ENCODE peak calls at places on chromosomes 16 and 17, in ten cellular contexts. X, C, I, S, R, L, E, Z, M and F are unnamed samples.
A peak's percentile ranks its signal among the peaks of the same experiment; 100 is the strongest.

GRCh38 chr17:79799174-79799537 is 2.3 kb upstream of the CBX8 start:
- DNase-seq in X (peak; percentile 67), C (no peak), I (no peak), S (no peak), R (no peak), L (no peak), E (no peak), Z (no peak), M (peak; percentile 77), F (no peak)

GRCh38 chr17:82952019-82952418 is 112.2 kb upstream of the ZNF750 start:
- DNase-seq in X (no peak), C (no peak), I (no peak), S (no peak), R (no peak), L (no peak), E (no peak), Z (no peak), M (no peak), F (no peak)

GRCh38 chr17:6476061-6476833 is 32.0 kb downstream of the PIMREG start:
- DNase-seq in X (no peak), C (no peak), I (peak; percentile 20), S (no peak), R (no peak), L (no peak), E (no peak), Z (peak; percentile 76), M (no peak), F (no peak)

GRCh38 chr17:63406689-63407330 is 39.3 kb downstream of the CYB561 start:
- DNase-seq in X (peak; percentile 92), C (peak; percentile 61), I (peak; percentile 87), S (peak; percentile 93), R (peak; percentile 93), L (peak; percentile 85), E (peak; percentile 92), Z (peak; percentile 92), M (peak; percentile 78), F (peak; percentile 55)

GRCh38 chr17:63295839-63296590 is 150.1 kb downstream of the CYB561 start:
- DNase-seq in X (no peak), C (no peak), I (no peak), S (no peak), R (no peak), L (no peak), E (no peak), Z (no peak), M (no peak), F (no peak)

GRCh38 chr16:24879684-24880083 is 33.9 kb downstream of the SLC5A11 start:
- DNase-seq in X (no peak), C (no peak), I (no peak), S (no peak), R (no peak), L (no peak), E (no peak), Z (no peak), M (no peak), F (no peak)

GRCh38 chr17:73503560-73503959 is 140.7 kb downstream of the SDK2 start:
- DNase-seq in X (no peak), C (no peak), I (no peak), S (no peak), R (no peak), L (no peak), E (no peak), Z (no peak), M (no peak), F (no peak)

GRCh38 chr17:42673885-42674754 is 2.7 kb downstream of the PLEKHH3 start:
- DNase-seq in X (peak; percentile 74), C (no peak), I (peak; percentile 37), S (peak; percentile 67), R (no peak), L (no peak), E (peak; percentile 64), Z (peak; percentile 77), M (peak; percentile 84), F (no peak)

GRCh38 chr17:19897108-19897854 is 29.5 kb upstream of the ULK2 start:
- DNase-seq in X (no peak), C (no peak), I (peak; percentile 59), S (no peak), R (no peak), L (peak; percentile 51), E (no peak), Z (no peak), M (no peak), F (no peak)

GRCh38 chr17:50539762-50540440 is 7.1 kb upstream of the SPATA20 start:
- DNase-seq in X (no peak), C (no peak), I (peak; percentile 92), S (no peak), R (no peak), L (no peak), E (no peak), Z (no peak), M (no peak), F (no peak)

GRCh38 chr16:11238272-11239202 is 17.5 kb downstream of the SOCS1 start:
- DNase-seq in X (no peak), C (no peak), I (no peak), S (no peak), R (no peak), L (no peak), E (no peak), Z (peak; percentile 55), M (no peak), F (no peak)

GRCh38 chr16:11079657-11080187 is 135.4 kb downstream of the CLEC16A start:
- DNase-seq in X (no peak), C (no peak), I (no peak), S (peak; percentile 95), R (peak; percentile 89), L (no peak), E (peak; percentile 81), Z (no peak), M (no peak), F (no peak)